ENCODE peak calls at places on chromosomes 13 and 19, in six cellular contexts. R is activated gamma-delta T cell treated with Interleukin-2 at 50 U/mL for 16 hours; D is ELF-1; K is GM12865; A is uterus; F is stimulated activated CD4-positive, alpha-beta T cell treated with anti-CD3 and anti-CD28 coated beads, TNF-alpha, amount 100 ng/mL, for 24 hours. I is an unnamed sample.
A peak's percentile ranks its signal among the peaks of the same experiment; 100 is the strongest.

GRCh38 chr13:72109863-72110262 is 242.9 kb upstream of the DACH1 start:
- DNase-seq in F (no peak), D (no peak), K (no peak), A (no peak), R (no peak), I (no peak)

GRCh38 chr13:95122063-95122462 is 179.2 kb downstream of the ABCC4 start:
- DNase-seq in R (no peak), K (no peak), A (no peak), F (no peak), D (no peak), I (no peak)

GRCh38 chr19:5083547-5083965 is 114.6 kb downstream of the KDM4B start:
- DNase-seq in R (no peak), A (peak; percentile 64), F (no peak), K (no peak), D (peak; percentile 87), I (peak; percentile 27)

GRCh38 chr19:54536956-54537355 is 34.3 kb downstream of the LAIR2 start:
- DNase-seq in A (no peak), R (no peak), K (no peak), F (no peak), D (no peak), I (no peak)

GRCh38 chr19:17686592-17687042 is 1.5 kb downstream of the UNC13A start:
- DNase-seq in A (no peak), K (no peak), R (no peak), F (no peak), D (peak; percentile 62), I (peak; percentile 42)

GRCh38 chr13:44044544-44045178 is 165.0 kb downstream of the LACC1 start:
- DNase-seq in R (no peak), D (no peak), K (no peak), A (no peak), F (no peak), I (peak; percentile 34)

GRCh38 chr19:55452381-55453325 is 8.8 kb downstream of the ISOC2 start:
- DNase-seq in F (no peak), A (peak; percentile 81), D (peak; percentile 94), R (no peak), K (peak; percentile 31), I (peak; percentile 75)

GRCh38 chr13:22696433-22696832 is 484.3 kb upstream of the SGCG start:
- DNase-seq in A (no peak), K (no peak), R (no peak), F (no peak), D (peak; percentile 61), I (no peak)

GRCh38 chr19:50311723-50312635 is 17.2 kb downstream of the KCNC3 start:
- DNase-seq in R (no peak), D (peak; percentile 51), A (no peak), K (no peak), F (no peak), I (no peak)

GRCh38 chr19:51531349-51532315 is at the start of gene SIGLEC6:
- DNase-seq in F (no peak), K (peak; percentile 78), D (peak; percentile 20), A (peak; percentile 18), R (no peak), I (no peak)

GRCh38 chr19:49676136-49676689 is 858 bp upstream of the PRMT1 start:
- DNase-seq in R (no peak), K (peak; percentile 95), F (no peak), D (peak; percentile 96), A (peak; percentile 86), I (peak; percentile 85)

GRCh38 chr19:44988896-44989563 is 12.2 kb upstream of the RELB start:
- DNase-seq in D (peak; percentile 77), K (peak; percentile 79), F (peak; percentile 31), A (peak; percentile 61), R (peak; percentile 55), I (peak; percentile 68)

GRCh38 chr19:35718345-35719041 is 690 bp downstream of the KMT2B start:
- DNase-seq in A (peak; percentile 52), F (no peak), D (peak; percentile 19), K (peak; percentile 65), R (peak; percentile 44), I (no peak)

GRCh38 chr13:110628952-110629701 is 13.8 kb downstream of the NAXD start:
- DNase-seq in K (no peak), D (peak; percentile 60), F (no peak), A (no peak), R (no peak), I (peak; percentile 71)

GRCh38 chr13:33547035-33547434 is 261.5 kb upstream of the STARD13 start:
- DNase-seq in R (no peak), F (no peak), D (no peak), A (no peak), K (no peak), I (no peak)

GRCh38 chr19:34633806-34634205 is 43.2 kb downstream of the SCGB2B2 start:
- DNase-seq in F (no peak), A (no peak), R (no peak), K (no peak), D (no peak), I (no peak)

GRCh38 chr13:42258747-42259146 is 13.2 kb upstream of the AKAP11 start:
- DNase-seq in F (no peak), D (peak; percentile 39), K (no peak), A (no peak), R (no peak), I (no peak)

GRCh38 chr13:20136781-20137703 is 23.8 kb downstream of the GJA3 start:
- DNase-seq in R (no peak), F (no peak), A (no peak), D (peak; percentile 74), K (peak; percentile 48), I (no peak)

GRCh38 chr19:7722231-7722651 is 9.7 kb downstream of the CLEC4G start:
- DNase-seq in R (no peak), A (no peak), D (no peak), F (no peak), K (peak; percentile 95), I (no peak)

GRCh38 chr13:94548382-94549240 is 47.3 kb downstream of the TGDS start:
- DNase-seq in K (no peak), F (no peak), R (peak; percentile 39), A (peak; percentile 53), D (no peak), I (no peak)

GRCh38 chr13:47546265-47546962 is 454.7 kb downstream of the SUCLA2 start:
- DNase-seq in F (no peak), D (no peak), R (no peak), A (no peak), K (no peak), I (no peak)

GRCh38 chr19:5017235-5017634 is 48.3 kb downstream of the KDM4B start:
- DNase-seq in R (no peak), K (no peak), F (no peak), A (no peak), D (no peak), I (no peak)

GRCh38 chr19:38277969-38278680 is 13.8 kb downstream of the SPINT2 start:
- DNase-seq in A (peak; percentile 63), R (no peak), K (no peak), D (peak; percentile 83), F (no peak), I (no peak)

GRCh38 chr13:58085819-58086218 is 454.3 kb downstream of the PCDH17 start:
- DNase-seq in A (no peak), R (no peak), F (no peak), D (no peak), K (no peak), I (no peak)

GRCh38 chr13:79898996-79899395 is 418.0 kb downstream of the NDFIP2 start:
- DNase-seq in D (no peak), F (no peak), K (no peak), R (no peak), A (no peak), I (no peak)

GRCh38 chr19:58575183-58576041 is 2.3 kb upstream of the MZF1 start:
- DNase-seq in R (peak; percentile 67), A (peak; percentile 92), D (peak; percentile 97), K (peak; percentile 94), F (no peak), I (peak; percentile 88)